ENCODE peak calls at places on chromosomes 4 and X, in four cellular contexts. N is PC-3, J is H9, V is neural progenitor cell. T is an unnamed sample.

GRCh38 chr4:6372649-6373525 is 99.5 kb downstream of the PPP2R2C start:
- DNase-seq in N (peak; percentile 38), J (peak; percentile 77), V (peak; percentile 73), T (peak; percentile 85)

GRCh38 chr4:18630218-18631110 is 608.9 kb upstream of the LCORL start:
- DNase-seq in N (no peak), J (no peak), V (no peak), T (no peak)

GRCh38 chr4:33739886-33740285 is 2504.4 kb downstream of the ARAP2 start:
- DNase-seq in N (no peak), J (no peak), V (no peak), T (no peak)

GRCh38 chrX:55624403-55624802 is 1.2 kb downstream of the FOXR2 start:
- DNase-seq in N (no peak), J (no peak), V (no peak), T (no peak)

GRCh38 chr4:68375667-68376559 is 26.0 kb upstream of the YTHDC1 start:
- DNase-seq in N (peak; percentile 96), J (peak; percentile 68), V (peak; percentile 69), T (peak; percentile 84)

GRCh38 chr4:78584863-78585576 is 33.5 kb downstream of the ANXA3 start:
- DNase-seq in N (no peak), J (no peak), V (no peak), T (no peak)

GRCh38 chrX:82141942-82142341 is 940.0 kb downstream of the SH3BGRL start:
- DNase-seq in N (no peak), J (no peak), V (no peak), T (no peak)

GRCh38 chr4:122341906-122342305 is 36.9 kb upstream of the ADAD1 start:
- DNase-seq in N (peak; percentile 30), J (no peak), V (no peak), T (no peak)

GRCh38 chr4:165873298-165874071 is 448 bp downstream of the TLL1 start:
- DNase-seq in N (peak; percentile 44), J (peak; percentile 48), V (peak; percentile 78), T (peak; percentile 79)

GRCh38 chrX:51182545-51182944 is 150.1 kb upstream of the NUDT10 start:
- DNase-seq in N (no peak), J (peak; percentile 48), V (peak; percentile 33), T (peak; percentile 69)

GRCh38 chr4:120939693-120940092 is 17.2 kb upstream of the PRDM5 start:
- DNase-seq in N (peak; percentile 17), J (no peak), V (no peak), T (no peak)

GRCh38 chr4:76426272-76426671 is 5.3 kb upstream of the CCDC158 start:
- DNase-seq in N (peak; percentile 22), J (no peak), V (no peak), T (no peak)

GRCh38 chr4:8368998-8369397 is 71.5 kb downstream of the ACOX3 start:
- DNase-seq in N (no peak), J (no peak), V (no peak), T (no peak)
- H3K9ac ChIP-seq in N (no peak overlapping the region), J (no peak overlapping the region), V (no peak overlapping the region), T (no peak overlapping the region)

GRCh38 chrX:29555465-29556091 is 659.8 kb upstream of the MAGEB2 start:
- DNase-seq in N (no peak), J (no peak), V (no peak), T (no peak)

GRCh38 chrX:29560065-29560464 is 655.3 kb upstream of the MAGEB2 start:
- DNase-seq in N (no peak), J (no peak), V (no peak), T (no peak)

DNA sequence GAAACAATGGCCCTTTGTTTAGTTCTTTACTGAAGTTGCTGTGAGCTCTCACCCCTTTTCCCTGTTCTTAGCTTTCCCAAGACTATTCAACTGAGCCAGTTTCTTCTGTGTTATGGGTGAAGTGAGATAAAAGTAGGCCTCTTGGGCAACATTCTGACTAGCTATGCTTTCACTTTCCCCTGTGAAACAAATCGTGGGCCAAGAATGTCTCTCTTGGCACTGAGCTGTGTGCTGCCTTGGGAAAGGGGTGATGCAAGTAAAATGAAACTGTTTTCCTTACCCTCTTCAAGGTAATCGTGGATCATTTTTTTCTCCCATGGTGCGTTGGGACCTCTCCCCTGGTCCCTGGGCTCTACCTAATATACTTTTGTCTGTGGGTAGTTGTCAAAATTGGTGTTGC is 653.9 kb upstream of the MAGEB2 start:
- DNase-seq in N (no peak), J (no peak), V (no peak), T (no peak)
- H3K9me3 ChIP-seq in N (peaks cover 5% of the 10 kb centered on the region), J (peaks cover 7% of the 10 kb centered on the region), V (peaks cover 7% of the 10 kb centered on the region), T (no peaks in the 10 kb centered on the region)

DNA sequence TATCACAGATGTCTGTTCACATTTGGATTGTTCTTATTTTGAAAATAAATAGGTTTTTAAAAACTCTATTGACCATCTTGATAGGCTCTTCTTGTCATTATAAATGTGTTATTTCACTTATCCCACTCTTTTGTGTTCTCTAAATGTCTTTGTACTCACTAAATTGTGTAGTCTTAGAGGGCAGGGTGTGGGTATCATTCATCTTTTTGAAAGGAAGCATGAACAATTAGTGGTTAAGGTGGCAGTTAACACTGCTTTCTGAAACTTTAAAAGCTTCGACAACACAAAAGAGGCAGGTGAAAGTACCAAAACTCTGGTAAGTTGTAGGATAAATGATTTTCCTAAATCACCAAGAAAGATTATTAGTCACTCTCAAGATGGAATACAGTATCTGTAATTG is 83.2 kb downstream of the IL15 start:
- DNase-seq in N (no peak), J (no peak), V (no peak), T (no peak)
- H3K9ac ChIP-seq in N (no peak overlapping the region), J (no peak overlapping the region), V (no peak overlapping the region), T (no peak overlapping the region)

DNA sequence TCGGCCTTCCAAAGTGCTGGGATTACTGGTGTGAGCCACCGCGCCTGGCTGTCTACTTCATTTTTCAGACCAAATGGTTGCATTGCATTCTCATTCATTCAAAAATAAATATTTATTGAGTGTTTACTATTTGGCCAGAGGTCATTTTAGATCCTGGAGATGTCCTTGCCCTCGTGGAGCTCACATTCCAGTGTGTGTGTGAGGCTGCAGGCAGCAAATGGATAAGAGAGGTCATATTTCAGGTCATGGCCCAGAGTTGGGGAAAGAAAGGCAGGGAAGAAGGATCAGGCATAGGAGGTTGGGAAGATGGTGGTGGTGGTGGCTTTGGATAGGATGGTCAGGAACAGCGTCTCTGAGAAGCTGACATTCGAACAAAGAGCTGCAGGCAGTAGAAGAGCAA is 119.1 kb downstream of the CEP135 start:
- DNase-seq in N (no peak), J (no peak), V (no peak), T (no peak)
- H3K9me3 ChIP-seq in N (no peaks in the 10 kb centered on the region), J (no peaks in the 10 kb centered on the region), V (no peaks in the 10 kb centered on the region), T (peaks cover 6% of the 10 kb centered on the region)

DNA sequence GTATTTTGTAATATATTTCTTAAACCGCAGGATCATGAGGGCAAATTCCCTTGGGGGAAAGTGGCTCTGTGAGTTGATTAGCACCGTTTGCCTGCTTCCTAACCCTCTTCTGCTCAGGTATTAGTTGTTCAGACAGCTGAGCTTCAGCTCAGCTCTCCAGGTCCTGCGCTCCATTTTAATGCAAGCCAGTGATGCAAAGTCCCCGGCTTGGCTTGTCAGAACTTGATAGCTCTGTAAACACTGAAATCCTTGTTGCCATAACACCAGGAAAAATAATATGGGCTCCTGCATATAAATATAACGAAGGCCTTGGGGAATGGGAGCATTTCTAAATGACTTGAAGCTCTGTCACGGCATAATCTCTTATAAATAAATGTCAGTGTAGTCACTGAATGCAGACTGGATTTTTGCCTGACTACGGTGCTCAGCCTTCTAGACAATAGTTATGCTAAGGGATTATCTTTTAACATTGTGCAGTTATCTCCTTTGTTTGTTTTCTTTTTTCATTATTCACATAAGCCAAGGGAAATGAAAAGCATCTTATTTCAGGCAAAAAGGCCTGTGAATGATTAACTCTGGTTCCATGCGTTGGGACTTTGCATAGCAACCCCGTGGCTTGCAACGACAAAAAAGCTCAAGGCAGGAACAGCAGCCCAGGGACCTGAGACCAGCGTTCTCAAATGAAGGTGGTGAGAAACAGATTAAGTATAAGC is 253.2 kb downstream of the SPRY1 start:
- DNase-seq in N (peak; percentile 39), J (peak; percentile 46), V (peak; percentile 38), T (peak; percentile 69)
- H3K9ac ChIP-seq in N (no peak overlapping the region), J (no peak overlapping the region), V (no peak overlapping the region), T (peak overlapping the region; percentile 12)

GRCh38 chr4:71830-72229 is 18.7 kb downstream of the ZNF595 start:
- DNase-seq in N (peak; percentile 3), J (no peak), V (no peak), T (no peak)
- H3K9me3 ChIP-seq in N (peaks cover 44% of the 10 kb centered on the region), J (peaks cover 67% of the 10 kb centered on the region), V (peaks cover 67% of the 10 kb centered on the region), T (peaks cover 84% of the 10 kb centered on the region)

GRCh38 chr4:183984561-183984960 is 79.5 kb downstream of the STOX2 start:
- DNase-seq in N (no peak), J (no peak), V (no peak), T (no peak)
- H3K9ac ChIP-seq in N (no peak overlapping the region), J (no peak overlapping the region), V (no peak overlapping the region), T (no peak overlapping the region)

T was measured in endodermal cell.